ENCODE peak calls at places on chromosome 13, in four cellular contexts. X is SK-N-SH, K is K562, L is HepG2. U is an unnamed sample.

GRCh38 chr13:41345165-41345920 is 34.3 kb downstream of the NAA16 start:
- DNase-seq in X (no peak), K (no peak), L (peak; percentile 10), U (no peak)

GRCh38 chr13:74070065-74070464 is 64.1 kb downstream of the KLF12 start:
- DNase-seq in L (no peak), X (no peak), K (no peak), U (peak; percentile 8)

GRCh38 chr13:61391426-61391825 is 24.2 kb downstream of the PCDH20 start:
- DNase-seq in L (no peak), K (no peak), X (no peak), U (no peak)

GRCh38 chr13:18995259-18995873 is 186.3 kb downstream of the TUBA3C start:
- DNase-seq in L (no peak), K (no peak), X (no peak), U (no peak)

GRCh38 chr13:56755181-56755580 is 385.5 kb upstream of the PRR20A start:
- DNase-seq in L (no peak), K (no peak), X (no peak), U (no peak)

GRCh38 chr13:91482427-91482826 is 84.0 kb downstream of the GPC5 start:
- DNase-seq in K (no peak), X (peak; percentile 2), L (no peak), U (no peak)

GRCh38 chr13:46134961-46135522 is 30.2 kb upstream of the CPB2 start:
- DNase-seq in L (peak; percentile 78), K (no peak), X (no peak), U (no peak)

GRCh38 chr13:28370448-28370847 is 124.5 kb downstream of the FLT1 start:
- DNase-seq in X (no peak), L (no peak), K (no peak), U (no peak)

GRCh38 chr13:102399791-102400618 is 1.8 kb downstream of the FGF14 start:
- DNase-seq in K (no peak), X (peak; percentile 78), L (no peak), U (no peak)

GRCh38 chr13:20465218-20465879 is 60.3 kb downstream of the CRYL1 start:
- DNase-seq in L (no peak), K (no peak), X (no peak), U (no peak)

GRCh38 chr13:51520524-51520923 is 63.7 kb upstream of the WDFY2 start:
- DNase-seq in X (no peak), K (no peak), L (peak; percentile 63), U (no peak)

GRCh38 chr13:47976325-47976724 is 24.7 kb downstream of the SUCLA2 start:
- DNase-seq in L (no peak), K (no peak), X (no peak), U (no peak)

GRCh38 chr13:109611912-109612691 is 174.3 kb downstream of the IRS2 start:
- DNase-seq in K (no peak), X (no peak), L (no peak), U (no peak)

GRCh38 chr13:108020027-108020426 is 195.3 kb downstream of the LIG4 start:
- DNase-seq in K (no peak), L (no peak), X (no peak), U (no peak)

GRCh38 chr13:63044617-63045016 is 1629.0 kb upstream of the PCDH20 start:
- DNase-seq in X (no peak), L (no peak), K (no peak), U (no peak)

GRCh38 chr13:37173214-37173613 is 67.8 kb upstream of the CSNK1A1L start:
- DNase-seq in X (no peak), K (no peak), L (no peak), U (no peak)

GRCh38 chr13:36344886-36345437 is 1.2 kb downstream of the SPART start:
- DNase-seq in X (no peak), L (no peak), K (no peak), U (no peak)

GRCh38 chr13:112973577-112973951 is 4.5 kb downstream of the MCF2L start:
- DNase-seq in K (no peak), X (no peak), L (no peak), U (no peak)

GRCh38 chr13:107099661-107100060 is 531.7 kb upstream of the ARGLU1 start:
- DNase-seq in L (no peak), K (no peak), X (no peak), U (no peak)

GRCh38 chr13:103799028-103799427 is 732.8 kb upstream of the SLC10A2 start:
- DNase-seq in K (no peak), X (no peak), L (no peak), U (no peak)

GRCh38 chr13:25153736-25154135 is 18.4 kb downstream of the AMER2 start:
- DNase-seq in X (no peak), L (no peak), K (no peak), U (no peak)

GRCh38 chr13:32471187-32471922 is 43.4 kb upstream of the N4BP2L1 start:
- DNase-seq in L (no peak), K (no peak), X (no peak), U (no peak)

GRCh38 chr13:57437587-57437986 is 194.0 kb upstream of the PCDH17 start:
- DNase-seq in X (no peak), L (no peak), K (no peak), U (no peak)

GRCh38 chr13:73421310-73421912 is 362.6 kb downstream of the KLF5 start:
- DNase-seq in K (no peak), L (no peak), X (no peak), U (no peak)

GRCh38 chr13:28541966-28542365 is 47.0 kb upstream of the FLT1 start:
- DNase-seq in X (no peak), L (no peak), K (no peak), U (no peak)

GRCh38 chr13:26961890-26962615 is 201.5 kb upstream of the GPR12 start:
- DNase-seq in K (peak; percentile 32), L (peak; percentile 92), X (no peak), U (no peak)

GRCh38 chr13:51222510-51223283 is 499 bp downstream of the FAM124A start:
- DNase-seq in X (no peak), K (no peak), L (no peak), U (no peak)

GRCh38 chr13:113649212-113649611 is 8.8 kb downstream of the ATP4B start:
- DNase-seq in K (no peak), L (no peak), X (no peak), U (no peak)

GRCh38 chr13:37023871-37024270 is 23.3 kb downstream of the EXOSC8 start:
- DNase-seq in L (no peak), K (no peak), X (no peak), U (no peak)

DNA sequence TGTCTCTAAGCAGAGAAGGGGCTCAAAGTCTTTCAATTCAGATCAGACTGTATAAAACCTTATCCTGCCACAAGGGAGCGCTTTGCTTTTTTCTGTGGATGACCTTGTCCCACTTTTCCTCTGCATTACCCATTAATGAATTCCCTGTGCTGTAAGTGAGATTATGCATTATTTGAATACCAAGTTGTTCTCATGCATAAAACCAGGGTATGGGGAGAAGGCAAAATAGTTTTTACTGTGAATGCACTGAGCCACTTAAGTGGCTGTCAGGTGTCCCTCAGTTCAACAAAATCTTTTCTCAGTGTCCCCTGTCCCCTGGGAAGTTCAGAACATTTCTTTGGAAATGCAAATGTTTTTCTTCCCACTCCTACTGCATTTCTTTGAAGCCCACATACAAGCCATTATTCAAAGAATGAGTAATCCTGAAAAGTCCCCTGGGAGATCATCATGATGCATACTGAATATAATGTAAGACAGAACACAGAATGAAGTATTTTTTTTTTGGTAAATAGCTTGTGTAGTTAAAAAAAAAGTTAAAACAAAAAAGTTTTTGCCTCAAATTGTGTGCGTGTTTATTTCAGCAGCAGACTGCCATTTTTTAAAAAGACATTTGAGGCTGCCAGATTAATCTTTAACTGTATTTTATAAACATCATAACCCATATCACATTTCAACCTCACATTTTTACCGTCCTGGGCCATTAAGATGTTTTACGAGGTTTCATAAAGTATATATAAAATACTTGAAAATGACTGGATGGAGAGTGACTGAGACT is 506.7 kb upstream of the PCDH9 start:
- DNase-seq in X (peak; percentile 3), L (peak; percentile 5), K (no peak), U (no peak)
- TF ChIP-seq MAX in X (no peak), L (no peak), K (no peak), U (no peak)

GRCh38 chr13:85140192-85140591 is 659.0 kb downstream of the SLITRK6 start:
- DNase-seq in X (no peak), L (no peak), K (no peak), U (no peak)

GRCh38 chr13:85132986-85133385 is 666.2 kb downstream of the SLITRK6 start:
- DNase-seq in X (no peak), L (no peak), K (no peak), U (no peak)

GRCh38 chr13:85142351-85142750 is 656.9 kb downstream of the SLITRK6 start:
- DNase-seq in X (no peak), K (no peak), L (no peak), U (no peak)

GRCh38 chr13:85141425-85141824 is 657.8 kb downstream of the SLITRK6 start:
- DNase-seq in X (no peak), L (no peak), K (no peak), U (no peak)

GRCh38 chr13:85137516-85137915 is 661.7 kb downstream of the SLITRK6 start:
- DNase-seq in K (no peak), L (no peak), X (peak; percentile 44), U (no peak)
- TF ChIP-seq ZBTB33 in K (no peak), L (no peak), X (no peak), U (no peak)

DNA sequence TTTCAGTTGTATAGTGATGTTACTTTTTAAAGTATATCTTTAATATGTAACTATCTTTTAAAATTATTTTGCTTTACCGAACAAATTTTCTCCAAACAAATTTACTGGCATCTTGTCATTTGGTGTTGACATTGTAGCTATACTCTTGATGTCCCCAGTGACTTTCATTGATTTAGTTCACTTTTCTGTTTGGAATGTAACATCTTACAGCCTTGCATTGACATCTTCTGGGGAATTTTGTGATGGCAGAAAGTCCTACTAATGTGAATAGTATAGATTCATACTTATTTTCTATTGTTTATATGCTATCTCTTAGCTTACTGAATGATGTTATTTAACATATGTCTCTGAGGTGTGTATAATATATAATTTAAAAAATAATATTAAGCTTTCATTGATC is 800.9 kb upstream of the ATXN8OS start:
- DNase-seq in X (no peak), L (no peak), K (no peak), U (no peak)
- TF ChIP-seq MXI1 in X (no peak), L (no peak), K (no peak), U (no peak)

DNA sequence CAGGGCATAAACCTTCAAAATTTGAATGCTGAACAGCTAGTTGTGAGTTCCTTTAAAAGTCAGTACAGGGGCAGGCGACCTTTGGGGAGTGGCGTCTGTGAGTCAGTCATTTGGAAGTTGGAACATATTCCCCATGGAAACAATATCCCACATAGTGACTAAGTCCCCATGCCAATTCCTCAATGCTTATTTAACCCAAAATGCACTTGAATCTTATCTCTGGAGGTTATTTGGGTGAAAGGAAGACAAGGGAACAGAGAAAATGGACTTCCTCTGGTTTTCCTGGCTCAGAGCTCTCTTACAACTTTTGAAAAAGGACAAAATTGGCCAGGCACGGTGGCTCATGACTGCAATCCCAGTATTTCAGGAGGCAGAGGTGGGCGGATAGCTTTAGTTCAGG is 479.2 kb upstream of the NBEA start:
- DNase-seq in K (no peak), X (no peak), L (no peak), U (no peak)
- TF ChIP-seq MAX in K (no peak), X (no peak), L (no peak), U (no peak)